ENCODE peak calls at places on chromosome 6, in seven cellular contexts. V is Caco-2, D is kidney epithelial cell, Z is Peyer's patch, S is mammary epithelial cell, R is uterus, W is NT2/D1. E is an unnamed sample. For H3K36me3 and H3K27me3, the result is how much of the 10 kb centered on the place peaks cover.

GRCh38 chr6:33656844-33657243 is 35.7 kb downstream of the ITPR3 start:
- DNase-seq in Z (no peak), V (no peak), W (no peak), R (no peak), D (no peak), S (no peak), E (no peak)

GRCh38 chr6:4225207-4225872 is 90.0 kb upstream of the ECI2 start:
- DNase-seq in V (peak), D (no peak), W (no peak), R (no peak), S (no peak), Z (no peak), E (no peak)

GRCh38 chr6:85185977-85186376 is 263.9 kb upstream of the NT5E start:
- DNase-seq in R (no peak), W (no peak), Z (no peak), V (no peak), D (no peak), S (no peak), E (no peak)

GRCh38 chr6:85008311-85009015 is 244.1 kb upstream of the TBX18 start:
- DNase-seq in S (no peak), D (no peak), V (no peak), Z (no peak), R (no peak), W (no peak), E (no peak)

GRCh38 chr6:80767808-80768207 is 661.3 kb downstream of the BCKDHB start:
- DNase-seq in D (peak), Z (no peak), R (peak), S (peak), W (no peak), V (no peak), E (peak)

GRCh38 chr6:125300992-125301434 is 754 bp downstream of the HDDC2 start:
- DNase-seq in D (no peak), W (no peak), R (no peak), S (no peak), V (no peak), Z (no peak), E (no peak)

GRCh38 chr6:10373642-10374359 is 41.1 kb downstream of the TFAP2A start:
- DNase-seq in R (no peak), V (peak), D (no peak), Z (no peak), S (no peak), W (no peak), E (no peak)

GRCh38 chr6:53906842-53907241 is 112.0 kb downstream of the LRRC1 start:
- DNase-seq in S (no peak), Z (no peak), R (no peak), V (no peak), D (no peak), W (no peak), E (no peak)

GRCh38 chr6:13009031-13009430 is 292.5 kb downstream of the PHACTR1 start:
- DNase-seq in D (no peak), Z (no peak), R (no peak), V (no peak), S (no peak), W (no peak), E (no peak)

GRCh38 chr6:39416728-39417127 is 94.2 kb upstream of the KCNK16 start:
- DNase-seq in V (peak), Z (no peak), R (no peak), W (peak), D (peak), S (peak), E (no peak)

GRCh38 chr6:156963712-156964700 is 186.8 kb downstream of the ARID1B start:
- DNase-seq in R (no peak), Z (no peak), S (peak), W (no peak), D (no peak), V (no peak), E (no peak)

GRCh38 chr6:7367408-7367807 is 22.1 kb downstream of the CAGE1 start:
- DNase-seq in V (no peak), S (no peak), R (no peak), D (no peak), Z (no peak), W (no peak), E (no peak)

GRCh38 chr6:137715589-137716045 is 151.4 kb upstream of the TNFAIP3 start:
- DNase-seq in V (no peak), D (no peak), S (no peak), Z (no peak), R (no peak), W (no peak), E (no peak)

GRCh38 chr6:113634352-113635163 is 222.6 kb upstream of the MARCKS start:
- DNase-seq in W (no peak), S (peak), R (no peak), Z (no peak), V (no peak), D (no peak), E (no peak)

GRCh38 chr6:27168586-27169443 is 78.7 kb upstream of the PRSS16 start:
- DNase-seq in Z (no peak), S (peak), V (no peak), D (peak), W (no peak), R (no peak), E (no peak)

GRCh38 chr6:97524846-97525245 is 241.8 kb upstream of the MMS22L start:
- DNase-seq in S (peak), R (no peak), W (peak), V (no peak), D (no peak), Z (no peak), E (no peak)

GRCh38 chr6:109892451-109893435 is 85.4 kb upstream of the GPR6 start:
- DNase-seq in W (no peak), S (peak), D (peak), V (peak), R (no peak), Z (no peak), E (no peak)

GRCh38 chr6:54987906-54988305 is 141.3 kb downstream of the FAM83B start:
- DNase-seq in V (no peak), Z (no peak), D (no peak), R (no peak), S (no peak), W (no peak), E (no peak)

GRCh38 chr6:36492092-36492491 is 49.3 kb downstream of the KCTD20 start:
- DNase-seq in Z (no peak), S (no peak), W (no peak), D (no peak), V (no peak), R (no peak), E (no peak)

DNA sequence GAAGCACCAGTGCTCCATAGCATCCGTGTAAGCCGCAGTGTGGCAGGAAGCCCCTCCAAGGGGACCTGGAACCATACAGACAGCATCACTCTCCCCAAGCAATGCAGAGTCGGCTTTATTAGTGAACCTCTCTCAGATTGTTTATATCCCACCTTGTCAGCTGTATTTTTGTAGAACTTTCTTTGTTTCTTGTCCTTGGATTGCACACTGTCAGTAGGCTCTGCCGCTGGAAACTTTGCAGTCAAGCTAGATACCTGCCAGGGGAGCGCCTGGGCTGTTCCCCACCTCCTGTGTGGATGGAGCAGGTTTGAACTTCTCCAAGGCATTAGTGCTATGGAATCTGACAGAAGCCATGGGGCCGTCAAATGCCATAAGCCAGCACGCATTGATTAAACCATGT is 18.6 kb upstream of the CLDN20 start:
- DNase-seq in W (no peak), R (no peak), S (no peak), D (no peak), Z (no peak), V (no peak), E (no peak)
- H3K36me3 ChIP-seq in W (half or more), R (under half), S (under half), D (under half), Z (under half), V (under half), E (under half)

DNA sequence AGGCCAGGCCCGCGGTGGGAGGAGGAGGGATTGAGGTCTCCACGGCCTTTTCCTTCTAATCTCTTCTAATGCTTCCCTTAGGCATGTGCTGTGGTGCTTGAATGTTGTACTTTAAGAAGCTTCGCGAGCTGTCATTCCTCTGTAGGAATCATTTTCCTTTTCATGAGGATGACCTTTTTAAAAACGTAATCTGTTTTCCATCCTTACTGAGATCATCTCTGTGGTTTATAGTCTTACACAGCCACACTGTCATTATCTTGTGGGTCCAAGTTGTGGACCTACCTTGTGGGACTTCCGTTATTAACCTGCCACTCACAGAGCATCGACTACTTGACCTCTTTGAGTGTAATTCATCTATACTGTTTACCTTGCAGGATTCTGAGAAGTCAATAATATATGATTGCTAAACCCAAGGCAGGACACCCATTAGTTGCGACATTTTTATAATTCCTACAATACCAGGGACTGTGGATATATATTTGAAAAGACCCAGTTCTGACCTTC is 716 bp downstream of the SLC25A27 start:
- DNase-seq in D (no peak), W (no peak), R (no peak), V (no peak), Z (no peak), S (no peak), E (no peak)
- H3K27me3 ChIP-seq in D (under half), W (under half), R (under half), V (under half), Z (under half), S (under half), E (under half)

GRCh38 chr6:138943089-138943625 is 44.9 kb downstream of the REPS1 start:
- DNase-seq in V (no peak), S (no peak), R (no peak), W (no peak), Z (no peak), D (no peak), E (no peak)
- H3K36me3 ChIP-seq in V (under half), S (under half), R (under half), W (under half), Z (under half), D (under half), E (under half)

GRCh38 chr6:41371461-41371991 is 36.1 kb downstream of the NCR2 start:
- DNase-seq in R (no peak), V (peak), Z (peak), W (no peak), D (no peak), S (no peak), E (peak)

GRCh38 chr6:41370488-41371111 is 35.2 kb downstream of the NCR2 start:
- DNase-seq in Z (no peak), S (peak), V (no peak), R (no peak), D (no peak), W (no peak), E (no peak)

GRCh38 chr6:41373367-41373918 is 38.0 kb downstream of the NCR2 start:
- DNase-seq in Z (no peak), W (no peak), V (peak), R (no peak), D (no peak), S (no peak), E (no peak)

GRCh38 chr6:41372526-41373366 is 37.3 kb downstream of the NCR2 start:
- DNase-seq in D (no peak), W (no peak), R (no peak), V (peak), S (no peak), Z (no peak), E (no peak)

DNA sequence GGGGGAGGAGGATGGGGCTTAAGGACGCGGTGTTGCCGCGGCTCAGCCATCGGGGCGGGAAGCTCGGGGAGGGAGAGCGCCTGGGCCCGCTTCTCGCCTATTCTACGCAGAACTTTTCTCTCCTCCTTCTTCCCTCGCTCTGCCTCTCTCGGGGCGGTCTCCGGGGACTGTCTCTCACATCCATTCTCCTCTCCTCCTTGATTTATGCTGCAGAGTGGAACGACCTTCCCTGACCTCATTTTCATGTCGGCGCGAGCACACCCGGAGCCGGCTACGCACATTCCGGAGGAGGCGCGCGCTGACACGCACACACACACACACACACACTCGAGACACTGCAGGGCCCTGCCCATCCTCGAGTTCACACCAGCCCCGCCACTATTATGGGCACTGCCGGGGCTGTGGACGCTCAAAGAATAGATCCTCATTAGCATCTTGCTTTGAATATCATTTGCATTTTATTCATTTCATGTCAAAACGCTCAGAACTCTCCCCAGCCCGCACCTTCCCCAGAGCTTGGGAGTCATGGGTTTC is 36.7 kb downstream of the NCR2 start:
- DNase-seq in W (no peak), D (no peak), R (no peak), Z (no peak), S (no peak), V (peak), E (no peak)
- H3K27me3 ChIP-seq in W (half or more), D (half or more), R (under half), Z (half or more), S (under half), V (under half), E (half or more)

GRCh38 chr6:112191509-112191908 is 62.9 kb downstream of the LAMA4 start:
- DNase-seq in D (no peak), V (no peak), W (no peak), R (no peak), Z (no peak), S (no peak), E (no peak)
- H3K36me3 ChIP-seq in D (under half), V (under half), W (under half), R (under half), Z (under half), S (under half), E (half or more)

GRCh38 chr6:44286747-44287146 is 16.5 kb downstream of the TMEM151B start:
- DNase-seq in W (no peak), D (no peak), Z (no peak), V (no peak), S (no peak), R (no peak), E (no peak)
- H3K27me3 ChIP-seq in W (under half), D (under half), Z (under half), V (under half), S (under half), R (under half), E (half or more)

GRCh38 chr6:167663784-167664432 is 162.8 kb upstream of the AFDN start:
- DNase-seq in V (no peak), D (no peak), Z (peak), R (no peak), S (no peak), W (no peak), E (no peak)

GRCh38 chr6:167662881-167663205 is 163.9 kb upstream of the AFDN start:
- DNase-seq in V (no peak), S (no peak), R (no peak), W (no peak), Z (peak), D (no peak), E (no peak)

GRCh38 chr6:167662104-167662880 is 164.4 kb upstream of the AFDN start:
- DNase-seq in W (no peak), V (no peak), R (no peak), S (no peak), D (no peak), Z (peak), E (no peak)

GRCh38 chr6:167660944-167661343 is 165.8 kb upstream of the AFDN start:
- DNase-seq in Z (no peak), R (no peak), D (peak), W (no peak), S (no peak), V (no peak), E (no peak)

GRCh38 chr6:167661456-167662103 is 165.1 kb upstream of the AFDN start:
- DNase-seq in R (peak), V (no peak), Z (peak), S (no peak), W (no peak), D (no peak), E (no peak)
- H3K36me3 ChIP-seq in R (under half), V (under half), Z (under half), S (under half), W (under half), D (under half), E (under half)

GRCh38 chr6:28373925-28374324 is 24.2 kb downstream of the ZKSCAN3 start:
- DNase-seq in V (no peak), D (no peak), S (no peak), R (no peak), Z (no peak), W (no peak), E (no peak)

GRCh38 chr6:28380381-28380780 is 19.2 kb downstream of the ZSCAN12 start:
- DNase-seq in R (no peak), S (no peak), W (no peak), Z (no peak), D (no peak), V (no peak), E (no peak)

GRCh38 chr6:28378644-28379043 is 20.9 kb downstream of the ZSCAN12 start:
- DNase-seq in S (no peak), V (no peak), D (no peak), R (no peak), W (no peak), Z (no peak), E (no peak)

GRCh38 chr6:28383235-28384142 is 16.1 kb downstream of the ZSCAN12 start:
- DNase-seq in D (peak), V (peak), W (peak), R (peak), S (peak), Z (peak), E (peak)

GRCh38 chr6:28377879-28378278 is 21.7 kb downstream of the ZSCAN12 start:
- DNase-seq in R (no peak), Z (no peak), D (no peak), S (no peak), V (no peak), W (no peak), E (no peak)
- H3K27me3 ChIP-seq in R (under half), Z (under half), D (under half), S (under half), V (under half), W (under half), E (under half)